ENCODE peak calls at places on chromosome 4, in seven cellular contexts. One of them, this sample, is unnamed.

GRCh38 chr4:37780444-37781133 is 45.9 kb upstream of the PGM2 start:
- DNase-seq in esophagus muscularis mucosa: no peak
- DNase-seq in effector memory CD4-positive, alpha-beta T cell: peak
- DNase-seq in amygdala: no peak
- DNase-seq in Daoy: peak
- DNase-seq in dorsolateral prefrontal cortex: no peak
- DNase-seq in NCI-H1694: no peak
- DNase-seq in this sample: peak

GRCh38 chr4:83118869-83119268 is 4.3 kb upstream of the PLAC8 start:
- DNase-seq in esophagus muscularis mucosa: no peak
- DNase-seq in effector memory CD4-positive, alpha-beta T cell: no peak
- DNase-seq in amygdala: no peak
- DNase-seq in Daoy: no peak
- DNase-seq in dorsolateral prefrontal cortex: no peak
- DNase-seq in NCI-H1694: no peak
- DNase-seq in this sample: no peak

GRCh38 chr4:148216866-148217814 is 225.1 kb downstream of the NR3C2 start:
- DNase-seq in esophagus muscularis mucosa: no peak
- DNase-seq in effector memory CD4-positive, alpha-beta T cell: no peak
- DNase-seq in amygdala: no peak
- DNase-seq in Daoy: peak
- DNase-seq in dorsolateral prefrontal cortex: no peak
- DNase-seq in NCI-H1694: no peak
- DNase-seq in this sample: no peak

GRCh38 chr4:66355328-66355727 is 685.0 kb upstream of the EPHA5 start:
- DNase-seq in esophagus muscularis mucosa: no peak
- DNase-seq in effector memory CD4-positive, alpha-beta T cell: no peak
- DNase-seq in amygdala: no peak
- DNase-seq in Daoy: no peak
- DNase-seq in dorsolateral prefrontal cortex: no peak
- DNase-seq in NCI-H1694: no peak
- DNase-seq in this sample: no peak

GRCh38 chr4:54384563-54384962 is 155.5 kb downstream of the PDGFRA start:
- DNase-seq in esophagus muscularis mucosa: no peak
- DNase-seq in effector memory CD4-positive, alpha-beta T cell: no peak
- DNase-seq in amygdala: peak
- DNase-seq in Daoy: no peak
- DNase-seq in dorsolateral prefrontal cortex: peak
- DNase-seq in NCI-H1694: peak
- DNase-seq in this sample: no peak

GRCh38 chr4:7807351-7807921 is 132.2 kb downstream of the AFAP1 start:
- DNase-seq in esophagus muscularis mucosa: no peak
- DNase-seq in effector memory CD4-positive, alpha-beta T cell: no peak
- DNase-seq in amygdala: no peak
- DNase-seq in Daoy: no peak
- DNase-seq in dorsolateral prefrontal cortex: peak
- DNase-seq in NCI-H1694: no peak
- DNase-seq in this sample: no peak

GRCh38 chr4:89514811-89515210 is 207.2 kb upstream of the GPRIN3 start:
- DNase-seq in esophagus muscularis mucosa: no peak
- DNase-seq in effector memory CD4-positive, alpha-beta T cell: no peak
- DNase-seq in amygdala: no peak
- DNase-seq in Daoy: no peak
- DNase-seq in dorsolateral prefrontal cortex: no peak
- DNase-seq in NCI-H1694: no peak
- DNase-seq in this sample: no peak

GRCh38 chr4:183533698-183534097 is 28.8 kb downstream of the ING2 start:
- DNase-seq in esophagus muscularis mucosa: no peak
- DNase-seq in effector memory CD4-positive, alpha-beta T cell: no peak
- DNase-seq in amygdala: no peak
- DNase-seq in Daoy: no peak
- DNase-seq in dorsolateral prefrontal cortex: no peak
- DNase-seq in NCI-H1694: no peak
- DNase-seq in this sample: no peak

GRCh38 chr4:19888587-19888986 is 363.1 kb upstream of the SLIT2 start:
- DNase-seq in esophagus muscularis mucosa: no peak
- DNase-seq in effector memory CD4-positive, alpha-beta T cell: no peak
- DNase-seq in amygdala: no peak
- DNase-seq in Daoy: peak
- DNase-seq in dorsolateral prefrontal cortex: no peak
- DNase-seq in NCI-H1694: no peak
- DNase-seq in this sample: no peak

GRCh38 chr4:78119698-78120097 is 62.6 kb downstream of the FRAS1 start:
- DNase-seq in esophagus muscularis mucosa: no peak
- DNase-seq in effector memory CD4-positive, alpha-beta T cell: no peak
- DNase-seq in amygdala: no peak
- DNase-seq in Daoy: no peak
- DNase-seq in dorsolateral prefrontal cortex: no peak
- DNase-seq in NCI-H1694: no peak
- DNase-seq in this sample: no peak

GRCh38 chr4:74189331-74190043 is 31.6 kb downstream of the MTHFD2L start:
- DNase-seq in esophagus muscularis mucosa: no peak
- DNase-seq in effector memory CD4-positive, alpha-beta T cell: no peak
- DNase-seq in amygdala: no peak
- DNase-seq in Daoy: peak
- DNase-seq in dorsolateral prefrontal cortex: no peak
- DNase-seq in NCI-H1694: peak
- DNase-seq in this sample: no peak

GRCh38 chr4:183097251-183098079 is 1.6 kb upstream of the WWC2 start:
- DNase-seq in esophagus muscularis mucosa: no peak
- DNase-seq in effector memory CD4-positive, alpha-beta T cell: no peak
- DNase-seq in amygdala: no peak
- DNase-seq in Daoy: no peak
- DNase-seq in dorsolateral prefrontal cortex: no peak
- DNase-seq in NCI-H1694: no peak
- DNase-seq in this sample: no peak

GRCh38 chr4:156695163-156695562 is 276.4 kb downstream of the PDGFC start:
- DNase-seq in esophagus muscularis mucosa: no peak
- DNase-seq in effector memory CD4-positive, alpha-beta T cell: no peak
- DNase-seq in amygdala: peak
- DNase-seq in Daoy: no peak
- DNase-seq in dorsolateral prefrontal cortex: peak
- DNase-seq in NCI-H1694: no peak
- DNase-seq in this sample: no peak

GRCh38 chr4:15742637-15743036 is 35.5 kb upstream of the CD38 start:
- DNase-seq in esophagus muscularis mucosa: no peak
- DNase-seq in effector memory CD4-positive, alpha-beta T cell: no peak
- DNase-seq in amygdala: no peak
- DNase-seq in Daoy: no peak
- DNase-seq in dorsolateral prefrontal cortex: no peak
- DNase-seq in NCI-H1694: no peak
- DNase-seq in this sample: no peak

GRCh38 chr4:176052744-176053143 is 12.9 kb upstream of the WDR17 start:
- DNase-seq in esophagus muscularis mucosa: no peak
- DNase-seq in effector memory CD4-positive, alpha-beta T cell: no peak
- DNase-seq in amygdala: no peak
- DNase-seq in Daoy: no peak
- DNase-seq in dorsolateral prefrontal cortex: no peak
- DNase-seq in NCI-H1694: no peak
- DNase-seq in this sample: no peak

GRCh38 chr4:140330311-140330900 is 43.0 kb upstream of the SCOC start:
- DNase-seq in esophagus muscularis mucosa: no peak
- DNase-seq in effector memory CD4-positive, alpha-beta T cell: no peak
- DNase-seq in amygdala: no peak
- DNase-seq in Daoy: no peak
- DNase-seq in dorsolateral prefrontal cortex: no peak
- DNase-seq in NCI-H1694: peak
- DNase-seq in this sample: no peak

GRCh38 chr4:185587444-185588161 is 52.3 kb upstream of the PDLIM3 start:
- DNase-seq in esophagus muscularis mucosa: no peak
- DNase-seq in effector memory CD4-positive, alpha-beta T cell: peak
- DNase-seq in amygdala: no peak
- DNase-seq in Daoy: no peak
- DNase-seq in dorsolateral prefrontal cortex: no peak
- DNase-seq in NCI-H1694: no peak
- DNase-seq in this sample: peak

GRCh38 chr4:99998062-99998880 is 48.2 kb upstream of the H2AZ1 start:
- DNase-seq in esophagus muscularis mucosa: no peak
- DNase-seq in effector memory CD4-positive, alpha-beta T cell: no peak
- DNase-seq in amygdala: no peak
- DNase-seq in Daoy: no peak
- DNase-seq in dorsolateral prefrontal cortex: no peak
- DNase-seq in NCI-H1694: peak
- DNase-seq in this sample: no peak

GRCh38 chr4:31185014-31185585 is 464.9 kb downstream of the PCDH7 start:
- DNase-seq in esophagus muscularis mucosa: no peak
- DNase-seq in effector memory CD4-positive, alpha-beta T cell: no peak
- DNase-seq in amygdala: no peak
- DNase-seq in Daoy: no peak
- DNase-seq in dorsolateral prefrontal cortex: no peak
- DNase-seq in NCI-H1694: no peak
- DNase-seq in this sample: no peak

GRCh38 chr4:113300384-113301011 is 251.0 kb downstream of the ANK2 start:
- DNase-seq in esophagus muscularis mucosa: no peak
- DNase-seq in effector memory CD4-positive, alpha-beta T cell: no peak
- DNase-seq in amygdala: no peak
- DNase-seq in Daoy: peak
- DNase-seq in dorsolateral prefrontal cortex: no peak
- DNase-seq in NCI-H1694: no peak
- DNase-seq in this sample: no peak

GRCh38 chr4:121824171-121824527 is 466 bp upstream of the CCNA2 start:
- DNase-seq in esophagus muscularis mucosa: no peak
- DNase-seq in effector memory CD4-positive, alpha-beta T cell: no peak
- DNase-seq in amygdala: no peak
- DNase-seq in Daoy: no peak
- DNase-seq in dorsolateral prefrontal cortex: no peak
- DNase-seq in NCI-H1694: no peak
- DNase-seq in this sample: no peak

GRCh38 chr4:186258216-186258811 is 7.7 kb upstream of the F11 start:
- DNase-seq in esophagus muscularis mucosa: no peak
- DNase-seq in effector memory CD4-positive, alpha-beta T cell: no peak
- DNase-seq in amygdala: no peak
- DNase-seq in Daoy: no peak
- DNase-seq in dorsolateral prefrontal cortex: no peak
- DNase-seq in NCI-H1694: no peak
- DNase-seq in this sample: no peak

GRCh38 chr4:83771113-83771705 is 235.3 kb downstream of the GPAT3 start:
- DNase-seq in esophagus muscularis mucosa: no peak
- DNase-seq in effector memory CD4-positive, alpha-beta T cell: no peak
- DNase-seq in amygdala: peak
- DNase-seq in Daoy: peak
- DNase-seq in dorsolateral prefrontal cortex: peak
- DNase-seq in NCI-H1694: peak
- DNase-seq in this sample: no peak

GRCh38 chr4:166197166-166197565 is 324.1 kb downstream of the TLL1 start:
- DNase-seq in esophagus muscularis mucosa: no peak
- DNase-seq in effector memory CD4-positive, alpha-beta T cell: no peak
- DNase-seq in amygdala: no peak
- DNase-seq in Daoy: no peak
- DNase-seq in dorsolateral prefrontal cortex: no peak
- DNase-seq in NCI-H1694: no peak
- DNase-seq in this sample: no peak

GRCh38 chr4:82499705-82500104 is 62.1 kb downstream of the TMEM150C start:
- DNase-seq in esophagus muscularis mucosa: no peak
- DNase-seq in effector memory CD4-positive, alpha-beta T cell: no peak
- DNase-seq in amygdala: no peak
- DNase-seq in Daoy: no peak
- DNase-seq in dorsolateral prefrontal cortex: no peak
- DNase-seq in NCI-H1694: peak
- DNase-seq in this sample: no peak

GRCh38 chr4:118783887-118784286 is 52.0 kb downstream of the SEC24D start:
- DNase-seq in esophagus muscularis mucosa: no peak
- DNase-seq in effector memory CD4-positive, alpha-beta T cell: no peak
- DNase-seq in amygdala: no peak
- DNase-seq in Daoy: no peak
- DNase-seq in dorsolateral prefrontal cortex: no peak
- DNase-seq in NCI-H1694: no peak
- DNase-seq in this sample: no peak

GRCh38 chr4:156336516-156336915 is 382.9 kb upstream of the CTSO start:
- DNase-seq in esophagus muscularis mucosa: no peak
- DNase-seq in effector memory CD4-positive, alpha-beta T cell: no peak
- DNase-seq in amygdala: no peak
- DNase-seq in Daoy: peak
- DNase-seq in dorsolateral prefrontal cortex: no peak
- DNase-seq in NCI-H1694: no peak
- DNase-seq in this sample: no peak

GRCh38 chr4:165355900-165356300 is 22.9 kb upstream of the CPE start:
- DNase-seq in esophagus muscularis mucosa: no peak
- DNase-seq in effector memory CD4-positive, alpha-beta T cell: no peak
- DNase-seq in amygdala: no peak
- DNase-seq in Daoy: no peak
- DNase-seq in dorsolateral prefrontal cortex: peak
- DNase-seq in NCI-H1694: peak
- DNase-seq in this sample: no peak

GRCh38 chr4:29553842-29554241 is 1166.3 kb upstream of the PCDH7 start:
- DNase-seq in esophagus muscularis mucosa: no peak
- DNase-seq in effector memory CD4-positive, alpha-beta T cell: no peak
- DNase-seq in amygdala: no peak
- DNase-seq in Daoy: no peak
- DNase-seq in dorsolateral prefrontal cortex: no peak
- DNase-seq in NCI-H1694: no peak
- DNase-seq in this sample: no peak

GRCh38 chr4:121648518-121648917 is 48.3 kb downstream of the ANXA5 start:
- DNase-seq in esophagus muscularis mucosa: no peak
- DNase-seq in effector memory CD4-positive, alpha-beta T cell: no peak
- DNase-seq in amygdala: no peak
- DNase-seq in Daoy: no peak
- DNase-seq in dorsolateral prefrontal cortex: no peak
- DNase-seq in NCI-H1694: no peak
- DNase-seq in this sample: no peak

GRCh38 chr4:3029464-3029863 is 44.9 kb downstream of the HTT-AS start:
- DNase-seq in esophagus muscularis mucosa: no peak
- DNase-seq in effector memory CD4-positive, alpha-beta T cell: no peak
- DNase-seq in amygdala: no peak
- DNase-seq in Daoy: no peak
- DNase-seq in dorsolateral prefrontal cortex: no peak
- DNase-seq in NCI-H1694: no peak
- DNase-seq in this sample: no peak

GRCh38 chr4:158845166-158846041 is 76.6 kb downstream of the FNIP2 start:
- DNase-seq in esophagus muscularis mucosa: no peak
- DNase-seq in effector memory CD4-positive, alpha-beta T cell: no peak
- DNase-seq in amygdala: no peak
- DNase-seq in Daoy: no peak
- DNase-seq in dorsolateral prefrontal cortex: no peak
- DNase-seq in NCI-H1694: no peak
- DNase-seq in this sample: no peak

GRCh38 chr4:37653601-37654000 is 32.6 kb downstream of the RELL1 start:
- DNase-seq in esophagus muscularis mucosa: no peak
- DNase-seq in effector memory CD4-positive, alpha-beta T cell: no peak
- DNase-seq in amygdala: no peak
- DNase-seq in Daoy: peak
- DNase-seq in dorsolateral prefrontal cortex: no peak
- DNase-seq in NCI-H1694: no peak
- DNase-seq in this sample: no peak

GRCh38 chr4:111537861-111538260 is 607.4 kb upstream of the FAM241A start:
- DNase-seq in esophagus muscularis mucosa: no peak
- DNase-seq in effector memory CD4-positive, alpha-beta T cell: no peak
- DNase-seq in amygdala: no peak
- DNase-seq in Daoy: peak
- DNase-seq in dorsolateral prefrontal cortex: no peak
- DNase-seq in NCI-H1694: no peak
- DNase-seq in this sample: no peak

GRCh38 chr4:159071178-159071968 is 31.5 kb upstream of the RAPGEF2 start:
- DNase-seq in esophagus muscularis mucosa: peak
- DNase-seq in effector memory CD4-positive, alpha-beta T cell: no peak
- DNase-seq in amygdala: no peak
- DNase-seq in Daoy: peak
- DNase-seq in dorsolateral prefrontal cortex: no peak
- DNase-seq in NCI-H1694: no peak
- DNase-seq in this sample: no peak

GRCh38 chr4:165700855-165701254 is 172.2 kb upstream of the TLL1 start:
- DNase-seq in esophagus muscularis mucosa: no peak
- DNase-seq in effector memory CD4-positive, alpha-beta T cell: no peak
- DNase-seq in amygdala: no peak
- DNase-seq in Daoy: peak
- DNase-seq in dorsolateral prefrontal cortex: no peak
- DNase-seq in NCI-H1694: no peak
- DNase-seq in this sample: no peak

GRCh38 chr4:10924274-10924673 is 239.7 kb upstream of the CLNK start:
- DNase-seq in esophagus muscularis mucosa: no peak
- DNase-seq in effector memory CD4-positive, alpha-beta T cell: no peak
- DNase-seq in amygdala: no peak
- DNase-seq in Daoy: no peak
- DNase-seq in dorsolateral prefrontal cortex: no peak
- DNase-seq in NCI-H1694: no peak
- DNase-seq in this sample: no peak